ENCODE peak calls at places on chromosomes 16 and 17, in six cellular contexts. P is endothelial cell; S is adrenal gland; N is stimulated activated naive CD8-positive, alpha-beta T cell treated with anti-CD3 and anti-CD28 coated beads, Interleukin-15, Interleukin-2, amounts not matched to agents 100 U/mL and 50 U/mL, for 24 hours; V is heart right ventricle; M is CD8-positive, alpha-beta memory T cell. D is an unnamed sample.
A peak's percentile ranks its signal among the peaks of the same experiment; 100 is the strongest.

GRCh38 chr16:55283776-55284717 is 40.0 kb upstream of the IRX6 start:
- DNase-seq in P (no peak), S (no peak), N (no peak), V (no peak), M (no peak), D (no peak)

GRCh38 chr16:4664538-4665418 is 28.6 kb upstream of the NUDT16L1 start:
- DNase-seq in P (no peak), S (no peak), N (peak; percentile 67), V (peak; percentile 42), M (peak; percentile 71), D (no peak)

GRCh38 chr16:89123831-89124100 is 30.1 kb downstream of the ACSF3 start:
- DNase-seq in P (no peak), S (no peak), N (no peak), V (no peak), M (no peak), D (no peak)

GRCh38 chr16:2964416-2965223 is 545 bp downstream of the KREMEN2 start:
- DNase-seq in P (peak; percentile 50), S (no peak), N (peak; percentile 76), V (no peak), M (peak; percentile 48), D (no peak)

GRCh38 chr17:49549311-49549605 is 26.4 kb upstream of the NXPH3 start:
- DNase-seq in P (no peak), S (no peak), N (no peak), V (no peak), M (no peak), D (no peak)

GRCh38 chr17:73023759-73024158 is 68.7 kb downstream of the SLC39A11 start:
- DNase-seq in P (no peak), S (no peak), N (no peak), V (no peak), M (no peak), D (no peak)

GRCh38 chr16:56788435-56788834 is 58.5 kb downstream of the NUP93 start:
- DNase-seq in P (no peak), S (no peak), N (no peak), V (no peak), M (no peak), D (no peak)

GRCh38 chr16:24013733-24014645 is 178.2 kb downstream of the PRKCB start:
- DNase-seq in P (no peak), S (no peak), N (peak; percentile 70), V (peak; percentile 16), M (peak; percentile 85), D (peak; percentile 33)

GRCh38 chr16:77307764-77308561 is 108.8 kb downstream of the SYCE1L start:
- DNase-seq in P (no peak), S (no peak), N (no peak), V (no peak), M (no peak), D (no peak)

GRCh38 chr17:82257473-82257872 is 16.0 kb downstream of the CSNK1D start:
- DNase-seq in P (no peak), S (no peak), N (peak; percentile 78), V (no peak), M (peak; percentile 60), D (no peak)

GRCh38 chr16:89037261-89038152 is 56.1 kb upstream of the ACSF3 start:
- DNase-seq in P (peak; percentile 83), S (peak; percentile 34), N (peak; percentile 38), V (peak; percentile 26), M (peak; percentile 13), D (no peak)

GRCh38 chr17:70702683-70703255 is 533.4 kb downstream of the KCNJ2 start:
- DNase-seq in P (no peak), S (no peak), N (no peak), V (no peak), M (no peak), D (no peak)

GRCh38 chr17:1197379-1197778 is 17.6 kb upstream of the ABR start:
- DNase-seq in P (no peak), S (no peak), N (peak; percentile 40), V (no peak), M (no peak), D (no peak)

GRCh38 chr17:34760931-34761500 is 181.6 kb downstream of the TMEM132E start:
- DNase-seq in P (no peak), S (no peak), N (no peak), V (no peak), M (no peak), D (no peak)

GRCh38 chr16:60419859-60420258 is 1616.4 kb downstream of the CDH8 start:
- DNase-seq in P (no peak), S (no peak), N (no peak), V (no peak), M (no peak), D (no peak)

GRCh38 chr17:79997004-79997673 is 38.5 kb downstream of the TBC1D16 start:
- DNase-seq in P (no peak), S (no peak), N (peak; percentile 73), V (no peak), M (peak; percentile 90), D (peak; percentile 18)

GRCh38 chr17:37607637-37608368 is 1.4 kb downstream of the SYNRG start:
- DNase-seq in P (peak; percentile 11), S (no peak), N (peak; percentile 44), V (no peak), M (peak; percentile 67), D (no peak)

GRCh38 chr17:31491794-31492171 is 100.3 kb downstream of the RAB11FIP4 start:
- DNase-seq in P (no peak), S (no peak), N (no peak), V (no peak), M (no peak), D (no peak)

GRCh38 chr16:17803625-17804410 is 333.1 kb upstream of the XYLT1 start:
- DNase-seq in P (no peak), S (no peak), N (no peak), V (no peak), M (no peak), D (no peak)

GRCh38 chr17:18187816-18188761 is 4.5 kb downstream of the ALKBH5 start:
- DNase-seq in P (no peak), S (peak; percentile 77), N (peak; percentile 28), V (peak; percentile 30), M (no peak), D (no peak)

GRCh38 chr16:5444181-5444580 is 346.6 kb upstream of the EEF2KMT start:
- DNase-seq in P (no peak), S (no peak), N (no peak), V (no peak), M (no peak), D (no peak)

GRCh38 chr16:73396556-73396955 is 348.6 kb upstream of the ZFHX3 start:
- DNase-seq in P (no peak), S (no peak), N (no peak), V (no peak), M (no peak), D (no peak)

GRCh38 chr17:81295678-81296381 is 723 bp upstream of the SLC38A10 start:
- DNase-seq in P (no peak), S (peak; percentile 70), N (peak; percentile 40), V (no peak), M (peak; percentile 58), D (no peak)

GRCh38 chr16:22321340-22322001 is 24.3 kb downstream of the POLR3E start:
- DNase-seq in P (peak; percentile 53), S (peak; percentile 88), N (peak; percentile 66), V (peak; percentile 59), M (peak; percentile 68), D (no peak)

GRCh38 chr16:50288920-50289319 is 22.6 kb downstream of the ADCY7 start:
- DNase-seq in P (no peak), S (no peak), N (no peak), V (no peak), M (no peak), D (no peak)

GRCh38 chr16:15765880-15766279 is 90.9 kb downstream of the MYH11 start:
- DNase-seq in P (peak; percentile 36), S (peak; percentile 30), N (peak; percentile 27), V (peak; percentile 52), M (peak; percentile 17), D (no peak)

GRCh38 chr17:15894913-15895658 is 49.8 kb upstream of the ADORA2B start:
- DNase-seq in P (no peak), S (no peak), N (no peak), V (no peak), M (no peak), D (no peak)

GRCh38 chr17:5031365-5032082 is 3.7 kb downstream of the SLC52A1 start:
- DNase-seq in P (peak; percentile 86), S (peak; percentile 74), N (peak; percentile 87), V (peak; percentile 77), M (peak; percentile 76), D (no peak)

GRCh38 chr16:85291302-85292148 is 179.3 kb upstream of the CIBAR2 start:
- DNase-seq in P (no peak), S (peak; percentile 64), N (no peak), V (peak; percentile 38), M (no peak), D (no peak)

GRCh38 chr17:15451681-15452080 is 15.7 kb downstream of the CDRT4 start:
- DNase-seq in P (no peak), S (no peak), N (no peak), V (no peak), M (no peak), D (no peak)

GRCh38 chr17:77460514-77461046 is 319.8 kb downstream of the SEC14L1 start:
- DNase-seq in P (no peak), S (no peak), N (no peak), V (no peak), M (no peak), D (no peak)

GRCh38 chr16:54921229-54921824 is 9.3 kb upstream of the IRX5 start:
- DNase-seq in P (no peak), S (no peak), N (no peak), V (no peak), M (no peak), D (no peak)

GRCh38 chr17:30450125-30451027 is 26.8 kb upstream of the GOSR1 start:
- DNase-seq in P (no peak), S (no peak), N (no peak), V (no peak), M (no peak), D (no peak)

GRCh38 chr16:7397901-7398300 is 65.3 kb downstream of the RBFOX1 start:
- DNase-seq in P (no peak), S (no peak), N (no peak), V (no peak), M (no peak), D (no peak)

GRCh38 chr17:60311936-60312335 is 80.0 kb downstream of the USP32 start:
- DNase-seq in P (no peak), S (no peak), N (no peak), V (no peak), M (no peak), D (no peak)

GRCh38 chr17:47816947-47817346 is 4.6 kb downstream of the OSBPL7 start:
- DNase-seq in P (no peak), S (no peak), N (no peak), V (no peak), M (no peak), D (no peak)

GRCh38 chr17:47708864-47709541 is 15.0 kb downstream of the TBKBP1 start:
- DNase-seq in P (peak; percentile 35), S (peak; percentile 52), N (no peak), V (no peak), M (no peak), D (no peak)

GRCh38 chr17:79941088-79942010 is 94.3 kb downstream of the TBC1D16 start:
- DNase-seq in P (no peak), S (no peak), N (no peak), V (no peak), M (no peak), D (no peak)

GRCh38 chr17:27646232-27646631 is 15.2 kb downstream of the LGALS9 start:
- DNase-seq in P (no peak), S (no peak), N (no peak), V (no peak), M (no peak), D (no peak)

D was measured in esophagus squamous epithelium.